ENCODE peak calls at places on chromosomes 7 and 10, in nine cellular contexts. E is CD8-positive, alpha-beta T cell; C is Calu3; T is psoas muscle; B is cardiac muscle cell; Z is epithelial cell of esophagus; D is HFFc6; P is K562; F is glutamatergic neuron. L is an unnamed sample.

GRCh38 chr7:50842061-50842460 is 59.4 kb upstream of the GRB10 start:
- DNase-seq in E (no peak), C (no peak), T (no peak), B (no peak), Z (no peak), D (no peak), P (no peak), F (no peak), L (no peak)

GRCh38 chr7:77699056-77699455 is 2.8 kb downstream of the RSBN1L start:
- DNase-seq in E (no peak), C (no peak), T (no peak), B (no peak), Z (peak; percentile 17), D (no peak), P (no peak), F (no peak), L (peak; percentile 63)

GRCh38 chr10:97210576-97210975 is 24.8 kb upstream of the SLIT1 start:
- DNase-seq in E (peak; percentile 47), C (peak; percentile 64), T (peak; percentile 60), B (peak; percentile 74), Z (peak; percentile 67), D (peak; percentile 42), P (peak; percentile 72), F (peak; percentile 80), L (peak; percentile 71)

GRCh38 chr10:3008518-3009195 is 58.7 kb upstream of the PFKP start:
- DNase-seq in E (no peak), C (no peak), T (no peak), B (no peak), Z (no peak), D (no peak), P (no peak), F (no peak), L (no peak)

GRCh38 chr7:90677742-90678439 is 81.8 kb downstream of the CDK14 start:
- DNase-seq in E (no peak), C (no peak), T (no peak), B (peak; percentile 23), Z (no peak), D (no peak), P (no peak), F (peak; percentile 21), L (no peak)

GRCh38 chr7:3510101-3511020 is 209.3 kb downstream of the SDK1 start:
- DNase-seq in E (no peak), C (no peak), T (no peak), B (no peak), Z (no peak), D (no peak), P (no peak), F (no peak), L (no peak)

GRCh38 chr7:75875113-75876080 is 3.4 kb upstream of the RHBDD2 start:
- DNase-seq in E (no peak), C (no peak), T (no peak), B (no peak), Z (peak; percentile 89), D (no peak), P (no peak), F (no peak), L (no peak)

GRCh38 chr7:148419856-148420508 is 170.6 kb upstream of the C7orf33 start:
- DNase-seq in E (no peak), C (no peak), T (no peak), B (no peak), Z (no peak), D (no peak), P (no peak), F (no peak), L (no peak)

GRCh38 chr7:128347573-128348147 is 4.0 kb upstream of the RBM28 start:
- DNase-seq in E (peak; percentile 33), C (peak; percentile 66), T (peak; percentile 58), B (peak; percentile 76), Z (peak; percentile 63), D (peak; percentile 18), P (peak; percentile 70), F (peak; percentile 74), L (peak; percentile 60)

GRCh38 chr10:80163741-80164341 is 31.3 kb downstream of the PLAC9 start:
- DNase-seq in E (no peak), C (no peak), T (peak; percentile 62), B (no peak), Z (no peak), D (peak; percentile 79), P (no peak), F (no peak), L (no peak)

GRCh38 chr7:42605381-42605780 is 306.5 kb downstream of the C7orf25 start:
- DNase-seq in E (no peak), C (no peak), T (no peak), B (no peak), Z (no peak), D (no peak), P (no peak), F (no peak), L (no peak)

GRCh38 chr7:48250441-48250951 is 79.2 kb downstream of the ABCA13 start:
- DNase-seq in E (no peak), C (peak; percentile 35), T (no peak), B (no peak), Z (no peak), D (no peak), P (no peak), F (no peak), L (no peak)

GRCh38 chr10:47046321-47047126 is 135.3 kb downstream of the PTPN20 start:
- DNase-seq in E (no peak), C (no peak), T (peak; percentile 4), B (no peak), Z (no peak), D (no peak), P (no peak), F (no peak), L (no peak)

GRCh38 chr7:140676303-140676702 is 3.6 kb downstream of the ADCK2 start:
- DNase-seq in E (no peak), C (no peak), T (no peak), B (no peak), Z (no peak), D (no peak), P (no peak), F (no peak), L (peak; percentile 75)

GRCh38 chr7:410395-410910 is 109.2 kb downstream of the PDGFA start:
- DNase-seq in E (no peak), C (no peak), T (no peak), B (no peak), Z (no peak), D (no peak), P (no peak), F (no peak), L (no peak)

GRCh38 chr10:11670311-11670825 is 58.9 kb upstream of the USP6NL start:
- DNase-seq in E (no peak), C (no peak), T (no peak), B (no peak), Z (no peak), D (no peak), P (no peak), F (no peak), L (no peak)

GRCh38 chr10:62045765-62046521 is 144.4 kb downstream of the ARID5B start:
- DNase-seq in E (no peak), C (no peak), T (no peak), B (no peak), Z (no peak), D (peak; percentile 98), P (no peak), F (no peak), L (no peak)

GRCh38 chr10:3895045-3895609 is 110.1 kb upstream of the KLF6 start:
- DNase-seq in E (no peak), C (no peak), T (no peak), B (no peak), Z (peak; percentile 81), D (peak; percentile 11), P (no peak), F (no peak), L (no peak)

GRCh38 chr7:85186083-85186520 is 754 bp downstream of the SEMA3D start:
- DNase-seq in E (no peak), C (peak; percentile 18), T (peak; percentile 16), B (peak; percentile 65), Z (peak; percentile 36), D (peak; percentile 58), P (no peak), F (peak; percentile 51), L (no peak)

GRCh38 chr10:103192089-103192450 is 1.0 kb downstream of the NT5C2 start:
- DNase-seq in E (no peak), C (no peak), T (no peak), B (no peak), Z (peak; percentile 30), D (no peak), P (peak; percentile 18), F (no peak), L (peak; percentile 22)

GRCh38 chr10:125742465-125742864 is 23.0 kb downstream of the EDRF1 start:
- DNase-seq in E (no peak), C (no peak), T (no peak), B (no peak), Z (no peak), D (peak; percentile 3), P (no peak), F (no peak), L (no peak)

GRCh38 chr7:90708841-90709317 is 112.8 kb downstream of the CDK14 start:
- DNase-seq in E (no peak), C (peak; percentile 32), T (no peak), B (peak; percentile 69), Z (peak; percentile 41), D (peak; percentile 9), P (no peak), F (peak; percentile 45), L (peak; percentile 43)

GRCh38 chr7:139573871-139574270 is 50.4 kb downstream of the CLEC2L start:
- DNase-seq in E (no peak), C (no peak), T (no peak), B (no peak), Z (no peak), D (no peak), P (no peak), F (no peak), L (no peak)
- TF ChIP-seq CTCF in E (no peak), C (no peak), T (no peak), B (no peak), Z (no peak), D (no peak), P (no peak), F (no peak), L (no peak)

GRCh38 chr10:83801983-83802382 is 337.3 kb upstream of the GHITM start:
- DNase-seq in E (no peak), C (no peak), T (no peak), B (no peak), Z (no peak), D (no peak), P (no peak), F (no peak), L (no peak)
- TF ChIP-seq CTCF in E (no peak), C (no peak), T (no peak), B (no peak), Z (peak; percentile 9), D (no peak), P (no peak), F (no peak), L (no peak)

DNA sequence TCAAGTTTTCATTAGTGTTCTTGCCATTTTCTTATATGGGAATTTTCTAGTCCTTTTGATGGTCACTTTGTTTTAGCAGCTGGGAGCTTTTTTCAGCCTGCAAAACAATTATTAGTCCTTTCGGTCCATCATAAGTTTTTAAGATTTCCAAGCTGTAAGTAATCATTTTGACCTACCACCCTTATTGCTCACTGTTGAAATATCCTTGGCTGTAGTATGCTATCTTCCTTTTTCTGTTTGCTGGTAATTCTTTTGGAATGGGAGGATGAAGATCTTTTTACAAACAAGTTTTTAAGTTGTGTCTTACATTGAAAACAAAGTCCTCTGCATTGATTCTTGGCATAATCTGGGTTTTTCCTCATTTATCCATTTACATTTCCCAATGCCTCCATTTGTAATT is 24.0 kb downstream of the BZW2 start:
- DNase-seq in E (no peak), C (no peak), T (no peak), B (no peak), Z (no peak), D (peak; percentile 56), P (no peak), F (no peak), L (no peak)
- TF ChIP-seq CTCF in E (no peak), C (no peak), T (no peak), B (no peak), Z (no peak), D (no peak), P (no peak), F (no peak), L (no peak)

GRCh38 chr7:99929730-99930053 is 272 bp upstream of the GJC3 start:
- DNase-seq in E (no peak), C (no peak), T (no peak), B (no peak), Z (no peak), D (no peak), P (no peak), F (no peak), L (no peak)
- TF ChIP-seq CTCF in E (peak; percentile 15), C (no peak), T (no peak), B (no peak), Z (no peak), D (no peak), P (no peak), F (no peak), L (no peak)

L was measured in GM20000.